ENCODE peak calls at places on chromosomes 5 and 9, in ten cellular contexts. One of them, this sample, is unnamed.

GRCh38 chr5:150261231-150261630 is 28.3 kb downstream of the CAMK2A start:
- DNase-seq in AG10803: no peak
- DNase-seq in testis: no peak
- DNase-seq in EL: peak
- DNase-seq in central memory CD4-positive, alpha-beta T cell: no peak
- DNase-seq in COR-L47: no peak
- DNase-seq in NCI-H460: no peak
- DNase-seq in nucleus accumbens: no peak
- DNase-seq in Daoy: no peak
- DNase-seq in midbrain: no peak
- DNase-seq in this sample: no peak

GRCh38 chr9:35690447-35691324 is 961 bp upstream of the TPM2 start:
- DNase-seq in AG10803: peak
- DNase-seq in testis: peak
- DNase-seq in EL: peak
- DNase-seq in central memory CD4-positive, alpha-beta T cell: peak
- DNase-seq in COR-L47: peak
- DNase-seq in NCI-H460: no peak
- DNase-seq in nucleus accumbens: no peak
- DNase-seq in Daoy: peak
- DNase-seq in midbrain: peak
- DNase-seq in this sample: no peak

GRCh38 chr5:153267506-153267905 is 223.0 kb upstream of the GRIA1 start:
- DNase-seq in AG10803: no peak
- DNase-seq in testis: no peak
- DNase-seq in EL: no peak
- DNase-seq in central memory CD4-positive, alpha-beta T cell: no peak
- DNase-seq in COR-L47: no peak
- DNase-seq in NCI-H460: no peak
- DNase-seq in nucleus accumbens: no peak
- DNase-seq in Daoy: no peak
- DNase-seq in midbrain: no peak
- DNase-seq in this sample: no peak

GRCh38 chr5:132419517-132420468 is 50.3 kb downstream of the SLC22A5 start:
- DNase-seq in AG10803: peak
- DNase-seq in testis: peak
- DNase-seq in EL: peak
- DNase-seq in central memory CD4-positive, alpha-beta T cell: peak
- DNase-seq in COR-L47: peak
- DNase-seq in NCI-H460: peak
- DNase-seq in nucleus accumbens: peak
- DNase-seq in Daoy: peak
- DNase-seq in midbrain: peak
- DNase-seq in this sample: peak

GRCh38 chr9:96875460-96876142 is 21.3 kb upstream of the ZNF782 start:
- DNase-seq in AG10803: peak
- DNase-seq in testis: peak
- DNase-seq in EL: peak
- DNase-seq in central memory CD4-positive, alpha-beta T cell: no peak
- DNase-seq in COR-L47: peak
- DNase-seq in NCI-H460: peak
- DNase-seq in nucleus accumbens: peak
- DNase-seq in Daoy: peak
- DNase-seq in midbrain: peak
- DNase-seq in this sample: peak

GRCh38 chr9:92499701-92500100 is 17.4 kb upstream of the ASPN start:
- DNase-seq in AG10803: no peak
- DNase-seq in testis: no peak
- DNase-seq in EL: no peak
- DNase-seq in central memory CD4-positive, alpha-beta T cell: no peak
- DNase-seq in COR-L47: no peak
- DNase-seq in NCI-H460: no peak
- DNase-seq in nucleus accumbens: no peak
- DNase-seq in Daoy: no peak
- DNase-seq in midbrain: no peak
- DNase-seq in this sample: no peak

GRCh38 chr5:78060421-78060820 is 234.1 kb downstream of the AP3B1 start:
- DNase-seq in AG10803: peak
- DNase-seq in testis: no peak
- DNase-seq in EL: peak
- DNase-seq in central memory CD4-positive, alpha-beta T cell: no peak
- DNase-seq in COR-L47: no peak
- DNase-seq in NCI-H460: no peak
- DNase-seq in nucleus accumbens: no peak
- DNase-seq in Daoy: no peak
- DNase-seq in midbrain: no peak
- DNase-seq in this sample: no peak

GRCh38 chr9:5269249-5269715 is 35.2 kb downstream of the RLN2 start:
- DNase-seq in AG10803: peak
- DNase-seq in testis: no peak
- DNase-seq in EL: peak
- DNase-seq in central memory CD4-positive, alpha-beta T cell: no peak
- DNase-seq in COR-L47: no peak
- DNase-seq in NCI-H460: no peak
- DNase-seq in nucleus accumbens: no peak
- DNase-seq in Daoy: peak
- DNase-seq in midbrain: no peak
- DNase-seq in this sample: no peak

GRCh38 chr5:115402822-115403577 is 106.5 kb upstream of the CCDC112 start:
- DNase-seq in AG10803: peak
- DNase-seq in testis: no peak
- DNase-seq in EL: peak
- DNase-seq in central memory CD4-positive, alpha-beta T cell: no peak
- DNase-seq in COR-L47: no peak
- DNase-seq in NCI-H460: no peak
- DNase-seq in nucleus accumbens: no peak
- DNase-seq in Daoy: no peak
- DNase-seq in midbrain: no peak
- DNase-seq in this sample: no peak

GRCh38 chr9:12554636-12555035 is 138.5 kb upstream of the TYRP1 start:
- DNase-seq in AG10803: peak
- DNase-seq in testis: no peak
- DNase-seq in EL: peak
- DNase-seq in central memory CD4-positive, alpha-beta T cell: no peak
- DNase-seq in COR-L47: peak
- DNase-seq in NCI-H460: no peak
- DNase-seq in nucleus accumbens: no peak
- DNase-seq in Daoy: peak
- DNase-seq in midbrain: no peak
- DNase-seq in this sample: no peak

GRCh38 chr5:179427032-179427675 is 81.9 kb upstream of the ADAMTS2 start:
- DNase-seq in AG10803: no peak
- DNase-seq in testis: no peak
- DNase-seq in EL: no peak
- DNase-seq in central memory CD4-positive, alpha-beta T cell: no peak
- DNase-seq in COR-L47: no peak
- DNase-seq in NCI-H460: no peak
- DNase-seq in nucleus accumbens: no peak
- DNase-seq in Daoy: no peak
- DNase-seq in midbrain: no peak
- DNase-seq in this sample: no peak

GRCh38 chr5:32090026-32090754 is 83.9 kb downstream of the GOLPH3 start:
- DNase-seq in AG10803: no peak
- DNase-seq in testis: no peak
- DNase-seq in EL: no peak
- DNase-seq in central memory CD4-positive, alpha-beta T cell: no peak
- DNase-seq in COR-L47: no peak
- DNase-seq in NCI-H460: no peak
- DNase-seq in nucleus accumbens: no peak
- DNase-seq in Daoy: no peak
- DNase-seq in midbrain: no peak
- DNase-seq in this sample: no peak

GRCh38 chr9:111910428-111910827 is 13.8 kb downstream of the UGCG start:
- DNase-seq in AG10803: no peak
- DNase-seq in testis: no peak
- DNase-seq in EL: no peak
- DNase-seq in central memory CD4-positive, alpha-beta T cell: no peak
- DNase-seq in COR-L47: no peak
- DNase-seq in NCI-H460: no peak
- DNase-seq in nucleus accumbens: no peak
- DNase-seq in Daoy: no peak
- DNase-seq in midbrain: no peak
- DNase-seq in this sample: no peak

GRCh38 chr5:43642428-43642827 is 39.4 kb downstream of the NNT start:
- DNase-seq in AG10803: no peak
- DNase-seq in testis: no peak
- DNase-seq in EL: no peak
- DNase-seq in central memory CD4-positive, alpha-beta T cell: no peak
- DNase-seq in COR-L47: no peak
- DNase-seq in NCI-H460: no peak
- DNase-seq in nucleus accumbens: no peak
- DNase-seq in Daoy: no peak
- DNase-seq in midbrain: no peak
- DNase-seq in this sample: no peak

GRCh38 chr9:104961238-104961637 is 33.3 kb upstream of the ABCA1 start:
- DNase-seq in AG10803: no peak
- DNase-seq in testis: no peak
- DNase-seq in EL: peak
- DNase-seq in central memory CD4-positive, alpha-beta T cell: peak
- DNase-seq in COR-L47: no peak
- DNase-seq in NCI-H460: peak
- DNase-seq in nucleus accumbens: no peak
- DNase-seq in Daoy: peak
- DNase-seq in midbrain: no peak
- DNase-seq in this sample: no peak

GRCh38 chr9:77449177-77450092 is 198.7 kb downstream of the GNA14 start:
- DNase-seq in AG10803: peak
- DNase-seq in testis: no peak
- DNase-seq in EL: peak
- DNase-seq in central memory CD4-positive, alpha-beta T cell: no peak
- DNase-seq in COR-L47: peak
- DNase-seq in NCI-H460: no peak
- DNase-seq in nucleus accumbens: no peak
- DNase-seq in Daoy: peak
- DNase-seq in midbrain: no peak
- DNase-seq in this sample: no peak

GRCh38 chr9:135573124-135573523 is 11.6 kb downstream of the PAEP start:
- DNase-seq in AG10803: no peak
- DNase-seq in testis: no peak
- DNase-seq in EL: no peak
- DNase-seq in central memory CD4-positive, alpha-beta T cell: no peak
- DNase-seq in COR-L47: no peak
- DNase-seq in NCI-H460: no peak
- DNase-seq in nucleus accumbens: no peak
- DNase-seq in Daoy: no peak
- DNase-seq in midbrain: no peak
- DNase-seq in this sample: no peak

GRCh38 chr5:65021527-65022226 is 252.9 kb downstream of the CWC27 start:
- DNase-seq in AG10803: no peak
- DNase-seq in testis: no peak
- DNase-seq in EL: no peak
- DNase-seq in central memory CD4-positive, alpha-beta T cell: no peak
- DNase-seq in COR-L47: no peak
- DNase-seq in NCI-H460: no peak
- DNase-seq in nucleus accumbens: no peak
- DNase-seq in Daoy: no peak
- DNase-seq in midbrain: no peak
- DNase-seq in this sample: no peak

GRCh38 chr5:148740966-148741742 is 85.3 kb upstream of the ADRB2 start:
- DNase-seq in AG10803: peak
- DNase-seq in testis: no peak
- DNase-seq in EL: peak
- DNase-seq in central memory CD4-positive, alpha-beta T cell: peak
- DNase-seq in COR-L47: peak
- DNase-seq in NCI-H460: peak
- DNase-seq in nucleus accumbens: no peak
- DNase-seq in Daoy: peak
- DNase-seq in midbrain: peak
- DNase-seq in this sample: no peak

GRCh38 chr5:579746-580366 is 32.3 kb upstream of the CEP72 start:
- DNase-seq in AG10803: no peak
- DNase-seq in testis: peak
- DNase-seq in EL: no peak
- DNase-seq in central memory CD4-positive, alpha-beta T cell: no peak
- DNase-seq in COR-L47: no peak
- DNase-seq in NCI-H460: no peak
- DNase-seq in nucleus accumbens: no peak
- DNase-seq in Daoy: no peak
- DNase-seq in midbrain: no peak
- DNase-seq in this sample: no peak

GRCh38 chr5:128498844-128499455 is 39.1 kb downstream of the FBN2 start:
- DNase-seq in AG10803: peak
- DNase-seq in testis: peak
- DNase-seq in EL: peak
- DNase-seq in central memory CD4-positive, alpha-beta T cell: no peak
- DNase-seq in COR-L47: peak
- DNase-seq in NCI-H460: peak
- DNase-seq in nucleus accumbens: no peak
- DNase-seq in Daoy: peak
- DNase-seq in midbrain: peak
- DNase-seq in this sample: no peak

GRCh38 chr9:126857261-126857960 is 3.0 kb upstream of the ZBTB34 start:
- DNase-seq in AG10803: peak
- DNase-seq in testis: no peak
- DNase-seq in EL: no peak
- DNase-seq in central memory CD4-positive, alpha-beta T cell: no peak
- DNase-seq in COR-L47: peak
- DNase-seq in NCI-H460: no peak
- DNase-seq in nucleus accumbens: no peak
- DNase-seq in Daoy: no peak
- DNase-seq in midbrain: no peak
- DNase-seq in this sample: no peak

GRCh38 chr9:108673386-108673785 is 182.4 kb downstream of the ACTL7B start:
- DNase-seq in AG10803: peak
- DNase-seq in testis: no peak
- DNase-seq in EL: peak
- DNase-seq in central memory CD4-positive, alpha-beta T cell: no peak
- DNase-seq in COR-L47: no peak
- DNase-seq in NCI-H460: no peak
- DNase-seq in nucleus accumbens: no peak
- DNase-seq in Daoy: peak
- DNase-seq in midbrain: no peak
- DNase-seq in this sample: no peak

GRCh38 chr5:42951169-42951846 is 88.8 kb downstream of the ANXA2R start:
- DNase-seq in AG10803: peak
- DNase-seq in testis: no peak
- DNase-seq in EL: peak
- DNase-seq in central memory CD4-positive, alpha-beta T cell: peak
- DNase-seq in COR-L47: peak
- DNase-seq in NCI-H460: no peak
- DNase-seq in nucleus accumbens: no peak
- DNase-seq in Daoy: no peak
- DNase-seq in midbrain: no peak
- DNase-seq in this sample: no peak

GRCh38 chr5:154945695-154946301 is 4.9 kb downstream of the MRPL22 start:
- DNase-seq in AG10803: peak
- DNase-seq in testis: no peak
- DNase-seq in EL: peak
- DNase-seq in central memory CD4-positive, alpha-beta T cell: peak
- DNase-seq in COR-L47: no peak
- DNase-seq in NCI-H460: no peak
- DNase-seq in nucleus accumbens: no peak
- DNase-seq in Daoy: peak
- DNase-seq in midbrain: peak
- DNase-seq in this sample: no peak

GRCh38 chr5:126450388-126450787 is 27.2 kb downstream of the GRAMD2B start:
- DNase-seq in AG10803: no peak
- DNase-seq in testis: no peak
- DNase-seq in EL: no peak
- DNase-seq in central memory CD4-positive, alpha-beta T cell: peak
- DNase-seq in COR-L47: no peak
- DNase-seq in NCI-H460: no peak
- DNase-seq in nucleus accumbens: no peak
- DNase-seq in Daoy: peak
- DNase-seq in midbrain: no peak
- DNase-seq in this sample: no peak

GRCh38 chr5:74517700-74518099 is 122.8 kb downstream of the ENC1 start:
- DNase-seq in AG10803: peak
- DNase-seq in testis: no peak
- DNase-seq in EL: peak
- DNase-seq in central memory CD4-positive, alpha-beta T cell: no peak
- DNase-seq in COR-L47: no peak
- DNase-seq in NCI-H460: no peak
- DNase-seq in nucleus accumbens: no peak
- DNase-seq in Daoy: peak
- DNase-seq in midbrain: no peak
- DNase-seq in this sample: no peak

GRCh38 chr9:112970939-112971338 is 41.1 kb downstream of the ZNF883 start:
- DNase-seq in AG10803: peak
- DNase-seq in testis: no peak
- DNase-seq in EL: peak
- DNase-seq in central memory CD4-positive, alpha-beta T cell: no peak
- DNase-seq in COR-L47: peak
- DNase-seq in NCI-H460: no peak
- DNase-seq in nucleus accumbens: no peak
- DNase-seq in Daoy: no peak
- DNase-seq in midbrain: no peak
- DNase-seq in this sample: no peak